ENCODE peak calls at places on chromosomes 16 and 17, in five cellular contexts. B, K, Z, F and J are unnamed samples.

GRCh38 chr17:65697661-65698060 is 136.2 kb upstream of the AXIN2 start:
- DNase-seq in K (no peak), B (no peak), Z (no peak), F (no peak), J (no peak)

GRCh38 chr16:84730406-84731106 is 30.8 kb downstream of the USP10 start:
- DNase-seq in Z (peak; percentile 75), F (peak; percentile 65), B (peak; percentile 93), K (peak; percentile 62), J (no peak)

GRCh38 chr16:3762080-3762750 is 44.9 kb upstream of the TRAP1 start:
- DNase-seq in Z (no peak), F (no peak), K (no peak), B (no peak), J (no peak)

GRCh38 chr16:10694306-10694705 is 424 bp downstream of the TEKT5 start:
- DNase-seq in B (no peak), Z (no peak), F (no peak), K (no peak), J (no peak)

GRCh38 chr16:14511798-14512131 is 118.3 kb downstream of the PARN start:
- DNase-seq in B (no peak), Z (no peak), K (no peak), F (no peak), J (no peak)

GRCh38 chr16:10668322-10669045 is 26.2 kb downstream of the TEKT5 start:
- DNase-seq in F (no peak), K (peak; percentile 38), Z (no peak), B (peak; percentile 28), J (no peak)

GRCh38 chr16:58493756-58494431 is 6.0 kb upstream of the NDRG4 start:
- DNase-seq in Z (no peak), F (no peak), K (no peak), B (no peak), J (no peak)

GRCh38 chr17:38550661-38551060 is 55.1 kb downstream of the SRCIN1 start:
- DNase-seq in K (peak; percentile 44), Z (no peak), F (peak; percentile 91), B (peak; percentile 77), J (no peak)

GRCh38 chr17:6078370-6078950 is 8.3 kb downstream of the WSCD1 start:
- DNase-seq in Z (no peak), F (no peak), K (no peak), B (no peak), J (no peak)

GRCh38 chr17:27882162-27882840 is 10.9 kb downstream of the LYRM9 start:
- DNase-seq in K (no peak), Z (no peak), F (no peak), B (no peak), J (no peak)

GRCh38 chr16:84482001-84482891 is 22.2 kb downstream of the MEAK7 start:
- DNase-seq in F (no peak), B (peak; percentile 7), K (no peak), Z (no peak), J (no peak)

GRCh38 chr17:40914456-40914855 is 23.0 kb downstream of the KRT23 start:
- DNase-seq in K (no peak), Z (no peak), B (no peak), F (no peak), J (no peak)

DNA sequence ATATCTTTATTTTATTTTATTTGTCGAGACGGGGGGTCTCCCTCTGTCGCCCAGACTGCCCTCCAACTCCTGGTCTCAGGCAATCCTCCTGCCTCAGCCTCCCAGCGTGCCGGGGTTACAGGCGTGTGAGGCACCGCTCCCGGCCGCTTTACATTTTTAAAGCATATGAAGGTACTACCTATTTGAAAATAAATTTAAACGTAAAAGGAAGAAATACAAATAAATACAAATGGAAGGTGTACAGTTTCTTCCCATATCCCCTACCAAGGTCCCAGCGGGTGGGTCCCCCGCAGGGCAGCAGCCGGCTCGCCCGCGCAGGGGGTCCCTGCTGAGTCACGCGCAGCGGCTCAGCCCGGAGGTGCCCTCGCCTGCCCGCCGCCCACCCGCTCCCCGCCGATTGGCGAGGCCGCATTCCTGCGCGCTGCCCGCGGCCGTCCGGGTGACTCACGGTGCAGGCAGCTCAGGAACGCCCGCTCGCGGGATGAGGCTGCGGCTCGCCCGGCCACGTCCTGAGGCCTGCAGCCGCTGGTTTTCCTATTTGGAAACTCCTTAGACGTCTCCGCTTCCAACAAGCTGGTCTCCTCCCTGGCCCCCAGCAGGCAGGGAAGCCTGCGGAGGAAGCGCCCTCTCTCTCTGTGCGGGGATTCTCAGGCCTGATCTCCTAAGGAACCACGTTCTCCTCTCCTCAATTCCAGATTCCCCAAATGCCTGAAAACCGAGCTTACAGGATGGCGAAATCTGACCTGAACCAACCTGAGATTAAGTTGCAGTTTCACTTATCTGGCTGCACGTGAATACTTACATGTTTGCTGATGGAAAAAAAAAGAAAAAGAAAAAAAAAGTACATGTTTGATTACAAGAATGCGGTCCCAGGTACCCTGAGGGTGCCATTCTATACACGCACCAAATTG is 54.8 kb upstream of the MAP3K14 start:
- DNase-seq in Z (peak; percentile 92), B (peak; percentile 99), F (peak; percentile 76), K (peak; percentile 97), J (peak; percentile 50)
- TF ChIP-seq CTCF in Z (no peak), B (peak; percentile 16), F (no peak), K (peak; percentile 1), J (no peak)

GRCh38 chr16:53769185-53769584 is 65.2 kb downstream of the FTO start:
- DNase-seq in K (no peak), B (no peak), Z (no peak), F (no peak), J (no peak)

GRCh38 chr16:53768593-53768992 is 64.6 kb downstream of the FTO start:
- DNase-seq in B (peak; percentile 93), F (no peak), Z (peak; percentile 61), K (peak; percentile 50), J (no peak)

GRCh38 chr16:53766304-53767016 is 62.5 kb downstream of the FTO start:
- DNase-seq in B (peak; percentile 66), Z (no peak), K (no peak), F (peak; percentile 33), J (no peak)

GRCh38 chr16:53769787-53770186 is 65.8 kb downstream of the FTO start:
- DNase-seq in B (no peak), K (no peak), Z (no peak), F (no peak), J (no peak)

GRCh38 chr16:53768167-53768566 is 64.2 kb downstream of the FTO start:
- DNase-seq in F (no peak), K (no peak), B (peak; percentile 51), Z (no peak), J (no peak)
- H3K4me3 ChIP-seq in F (no peak overlapping the region), K (no peak overlapping the region), B (no peak overlapping the region), Z (peak overlapping the region; percentile 22), J (no peak overlapping the region)

DNA sequence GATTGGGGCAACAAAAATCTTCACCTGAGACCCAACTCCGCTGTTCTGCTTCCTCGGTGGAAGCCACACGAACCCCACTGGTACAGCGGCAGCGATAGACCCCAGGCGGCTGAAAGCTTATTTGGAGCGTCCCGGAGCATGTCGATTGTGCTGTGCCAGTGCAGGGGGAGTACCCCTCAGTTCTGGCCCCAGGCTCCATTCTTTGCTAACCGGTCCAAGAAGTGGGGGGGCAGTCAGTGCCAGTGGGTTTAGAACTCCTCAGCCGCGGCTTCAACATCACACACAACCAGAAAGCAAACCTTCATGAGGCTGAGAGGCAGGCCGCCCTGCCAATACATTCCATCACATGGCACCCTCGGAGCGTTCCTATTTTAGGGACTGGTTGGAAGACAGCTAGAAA is 1.7 kb upstream of the MNT start:
- DNase-seq in B (no peak), F (peak; percentile 39), Z (no peak), K (no peak), J (no peak)
- H3K4me1 ChIP-seq in B (peaks cover 24% of the 10 kb centered on the region), F (peaks cover 34% of the 10 kb centered on the region), Z (peaks cover 50% of the 10 kb centered on the region), K (peaks cover 61% of the 10 kb centered on the region), J (peaks cover 65% of the 10 kb centered on the region)

GRCh38 chr17:3669548-3669947 is 936 bp downstream of the EMC6 start:
- DNase-seq in Z (no peak), K (no peak), F (no peak), B (no peak), J (no peak)

GRCh38 chr17:3667366-3668278 is 756 bp downstream of the TAX1BP3 start:
- DNase-seq in B (peak; percentile 96), Z (no peak), K (peak; percentile 95), F (peak; percentile 79), J (peak; percentile 93)

GRCh38 chr17:3666516-3666915 is 1.9 kb downstream of the TAX1BP3 start:
- DNase-seq in K (no peak), B (no peak), F (no peak), Z (no peak), J (no peak)

GRCh38 chr17:3668279-3669084 is at the start of the genes EMC6 and TAX1BP3:
- DNase-seq in B (peak; percentile 98), F (peak; percentile 99), K (peak; percentile 100), Z (peak; percentile 93), J (peak; percentile 99)

DNA sequence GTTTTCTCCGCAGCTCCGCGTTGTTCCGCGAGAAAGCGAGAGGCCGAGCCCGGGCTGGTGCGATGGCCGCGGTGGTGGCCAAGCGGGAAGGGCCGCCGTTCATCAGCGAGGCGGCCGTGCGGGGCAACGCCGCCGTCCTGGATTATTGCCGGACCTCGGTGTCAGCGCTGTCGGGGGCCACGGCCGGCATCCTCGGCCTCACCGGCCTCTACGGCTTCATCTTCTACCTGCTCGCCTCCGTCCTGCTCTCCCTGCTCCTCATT is 404 bp downstream of the EMC6 start:
- DNase-seq in B (no peak), K (no peak), Z (no peak), F (no peak), J (no peak)
- TF ChIP-seq CTCF in B (no peak), K (no peak), Z (no peak), F (no peak), J (no peak)

GRCh38 chr16:23403547-23403946 is 49.4 kb downstream of the COG7 start:
- DNase-seq in K (no peak), Z (no peak), F (no peak), B (no peak), J (no peak)
- H3K4me3 ChIP-seq in K (no peak overlapping the region), Z (no peak overlapping the region), F (no peak overlapping the region), B (no peak overlapping the region), J (no peak overlapping the region)

DNA sequence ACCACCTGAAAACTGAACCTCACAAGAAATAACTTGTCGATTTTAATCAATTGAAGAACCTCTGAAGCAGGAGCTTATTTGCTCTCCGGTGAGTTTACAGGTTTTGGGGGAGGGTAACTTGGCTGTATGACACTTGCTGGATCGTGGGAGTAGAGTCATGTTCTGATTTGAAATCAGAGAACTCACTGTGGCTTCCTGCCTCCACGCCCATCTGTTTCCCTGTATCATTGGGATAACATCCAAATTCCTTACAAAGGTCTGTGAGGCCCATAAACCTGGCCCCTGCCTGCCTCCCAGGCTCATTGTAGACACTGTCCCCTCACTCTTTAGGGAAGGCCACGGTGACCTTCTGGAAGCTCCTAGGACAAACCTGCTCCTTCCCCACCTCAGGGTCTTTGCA is 48.3 kb downstream of the C17orf67 start:
- DNase-seq in Z (no peak), B (no peak), F (no peak), K (no peak), J (no peak)
- H3K4me1 ChIP-seq in Z (peaks cover 29% of the 10 kb centered on the region), B (no peaks in the 10 kb centered on the region), F (peaks cover under 1% of the 10 kb centered on the region), K (peaks cover 49% of the 10 kb centered on the region), J (peaks cover 1% of the 10 kb centered on the region)